ENCODE peak calls at places on chromosomes 4 and X, in ten cellular contexts. B is small intestine; Q is WERI-Rb-1; R is cardiac muscle cell; M is neuronal stem cell; D is GM23248; S is transverse colon; O is fibroblast of lung; Z is CD4-positive, CD25-positive, alpha-beta regulatory T cell; V is ascending aorta. K is an unnamed sample.

GRCh38 chr4:3868146-3868840 is 102.1 kb downstream of the ADRA2C start:
- DNase-seq in B (no peak), Q (peak; percentile 7), R (peak; percentile 58), M (peak; percentile 46), D (peak; percentile 41), S (no peak), O (peak; percentile 11), Z (no peak), V (no peak), K (peak; percentile 88)

GRCh38 chr4:108270466-108271450 is 102.0 kb upstream of the LEF1 start:
- DNase-seq in B (no peak), Q (no peak), R (no peak), M (no peak), D (peak; percentile 27), S (no peak), O (peak; percentile 89), Z (no peak), V (no peak), K (no peak)

GRCh38 chr4:57110635-57111546 is 706 bp upstream of the IGFBP7 start:
- DNase-seq in B (peak; percentile 36), Q (peak; percentile 22), R (peak; percentile 33), M (peak; percentile 62), D (peak; percentile 74), S (peak; percentile 30), O (peak; percentile 81), Z (no peak), V (peak; percentile 82), K (peak; percentile 61)

GRCh38 chr4:151948351-151949016 is 187.7 kb upstream of the GATB start:
- DNase-seq in B (no peak), Q (no peak), R (no peak), M (no peak), D (peak; percentile 91), S (no peak), O (peak; percentile 49), Z (no peak), V (no peak), K (no peak)

GRCh38 chrX:148422531-148422930 is 77.9 kb upstream of the AFF2 start:
- DNase-seq in B (no peak), Q (no peak), R (no peak), M (no peak), D (peak; percentile 18), S (no peak), O (peak; percentile 46), Z (no peak), V (no peak), K (no peak)

GRCh38 chr4:37737456-37737855 is 51.3 kb upstream of the RELL1 start:
- DNase-seq in B (no peak), Q (no peak), R (no peak), M (no peak), D (peak; percentile 81), S (no peak), O (peak; percentile 80), Z (no peak), V (no peak), K (no peak)

GRCh38 chr4:142405021-142405991 is 440.8 kb downstream of the INPP4B start:
- DNase-seq in B (peak; percentile 59), Q (peak; percentile 40), R (peak; percentile 25), M (peak; percentile 15), D (peak; percentile 86), S (peak; percentile 33), O (peak; percentile 81), Z (peak; percentile 58), V (peak; percentile 69), K (no peak)

GRCh38 chrX:23332101-23332887 is 2.4 kb upstream of the PTCHD1 start:
- DNase-seq in B (no peak), Q (no peak), R (peak; percentile 21), M (no peak), D (no peak), S (peak; percentile 7), O (no peak), Z (no peak), V (no peak), K (peak; percentile 69)

GRCh38 chr4:141705747-141706377 is 69.5 kb downstream of the IL15 start:
- DNase-seq in B (peak; percentile 7), Q (no peak), R (no peak), M (no peak), D (no peak), S (no peak), O (peak; percentile 17), Z (no peak), V (no peak), K (no peak)

GRCh38 chrX:10012776-10013175 is 45.6 kb downstream of the CLDN34 start:
- DNase-seq in B (no peak), Q (no peak), R (no peak), M (no peak), D (no peak), S (no peak), O (no peak), Z (no peak), V (no peak), K (no peak)
- H3K36me3 ChIP-seq in B (no peaks in the 10 kb centered on the region), Q (no peaks in the 10 kb centered on the region), R (no peaks in the 10 kb centered on the region), M (no peaks in the 10 kb centered on the region), D (no peaks in the 10 kb centered on the region), S (no peaks in the 10 kb centered on the region), O (no peaks in the 10 kb centered on the region), Z (no peaks in the 10 kb centered on the region), V (no peaks in the 10 kb centered on the region), K (no peaks in the 10 kb centered on the region)

DNA sequence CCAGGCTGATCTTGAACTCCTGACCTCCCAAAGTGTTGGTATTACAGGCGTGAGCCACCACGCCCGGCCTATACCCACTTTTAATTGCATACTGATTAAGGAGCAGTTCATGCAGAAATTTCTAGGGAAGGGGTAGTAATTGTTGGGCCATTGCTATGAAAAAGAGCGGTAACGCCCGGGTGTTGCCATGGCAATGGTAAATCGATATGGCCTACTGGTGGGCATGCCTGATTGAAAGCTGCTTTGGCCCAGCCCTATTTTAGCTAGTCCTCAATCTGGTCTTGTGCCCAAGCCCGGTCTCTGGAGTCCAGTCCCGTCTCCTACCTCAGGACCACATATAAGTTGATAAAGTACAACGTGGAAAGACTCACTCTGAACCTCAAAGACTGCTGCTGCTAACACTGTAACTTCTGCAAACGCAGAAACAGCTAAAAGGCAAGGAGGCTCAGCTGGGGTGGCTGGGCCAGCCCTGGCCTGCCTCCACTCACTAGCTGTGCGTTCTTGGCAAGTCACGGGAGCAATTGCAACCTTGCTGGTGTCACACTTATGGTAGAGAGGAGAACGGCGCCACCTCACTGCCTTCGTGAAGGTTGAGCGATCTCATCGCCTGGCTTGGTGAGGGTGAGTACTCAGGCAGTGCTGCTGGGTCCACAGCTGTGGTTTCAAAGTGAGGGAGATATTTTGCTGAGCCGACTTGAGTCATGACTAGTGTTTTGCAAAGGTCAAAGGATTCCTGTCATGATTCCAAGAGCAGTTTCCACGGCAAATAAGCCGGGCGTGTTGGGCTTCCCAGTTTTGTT is 57.0 kb upstream of the GRPEL1 start:
- DNase-seq in B (peak; percentile 18), Q (no peak), R (no peak), M (no peak), D (peak; percentile 96), S (peak; percentile 40), O (peak; percentile 96), Z (no peak), V (peak; percentile 73), K (no peak)
- H3K4me3 ChIP-seq in B (no peak overlapping the region), Q (no peak overlapping the region), R (no peak overlapping the region), M (no peak overlapping the region), D (no peak overlapping the region), S (no peak overlapping the region), O (no peak overlapping the region), Z (no peak overlapping the region), V (no peak overlapping the region), K (no peak overlapping the region)

DNA sequence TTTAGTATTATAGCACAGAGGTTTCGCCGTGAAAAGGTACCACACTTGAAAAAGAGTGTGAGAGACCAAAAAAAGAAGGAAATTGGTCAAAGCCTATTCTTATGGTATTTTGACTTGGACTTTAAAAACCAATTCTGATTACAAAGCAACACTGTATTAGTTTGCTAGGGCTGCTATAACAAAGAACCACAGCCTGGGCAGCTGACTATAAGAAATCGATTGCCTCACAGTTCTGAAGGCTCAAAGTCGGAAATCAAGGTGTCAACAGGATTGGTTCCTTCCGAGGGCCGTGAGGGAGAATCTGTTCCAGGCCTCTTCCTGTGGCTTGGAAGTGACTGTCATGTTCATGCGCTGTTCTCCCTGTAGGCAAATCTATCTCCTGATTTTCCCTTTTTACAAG is 17.9 kb downstream of the DAPP1 start:
- DNase-seq in B (no peak), Q (no peak), R (no peak), M (no peak), D (no peak), S (no peak), O (no peak), Z (no peak), V (no peak), K (no peak)
- H3K36me3 ChIP-seq in B (no peaks in the 10 kb centered on the region), Q (no peaks in the 10 kb centered on the region), R (no peaks in the 10 kb centered on the region), M (no peaks in the 10 kb centered on the region), D (no peaks in the 10 kb centered on the region), S (no peaks in the 10 kb centered on the region), O (no peaks in the 10 kb centered on the region), Z (peaks cover 34% of the 10 kb centered on the region), V (no peaks in the 10 kb centered on the region), K (no peaks in the 10 kb centered on the region)

GRCh38 chr4:8202108-8202507 is 3.0 kb downstream of the SH3TC1 start:
- DNase-seq in B (no peak), Q (no peak), R (no peak), M (no peak), D (no peak), S (no peak), O (no peak), Z (no peak), V (no peak), K (no peak)

GRCh38 chr4:8204576-8205227 is 5.6 kb downstream of the SH3TC1 start:
- DNase-seq in B (no peak), Q (no peak), R (no peak), M (no peak), D (no peak), S (no peak), O (no peak), Z (no peak), V (no peak), K (no peak)

GRCh38 chr4:8201341-8201781 is 2.3 kb downstream of the SH3TC1 start:
- DNase-seq in B (no peak), Q (no peak), R (no peak), M (no peak), D (no peak), S (peak; percentile 42), O (no peak), Z (no peak), V (no peak), K (peak; percentile 70)

GRCh38 chr4:8203817-8204216 is 4.7 kb downstream of the SH3TC1 start:
- DNase-seq in B (no peak), Q (no peak), R (no peak), M (no peak), D (no peak), S (no peak), O (no peak), Z (no peak), V (no peak), K (no peak)

DNA sequence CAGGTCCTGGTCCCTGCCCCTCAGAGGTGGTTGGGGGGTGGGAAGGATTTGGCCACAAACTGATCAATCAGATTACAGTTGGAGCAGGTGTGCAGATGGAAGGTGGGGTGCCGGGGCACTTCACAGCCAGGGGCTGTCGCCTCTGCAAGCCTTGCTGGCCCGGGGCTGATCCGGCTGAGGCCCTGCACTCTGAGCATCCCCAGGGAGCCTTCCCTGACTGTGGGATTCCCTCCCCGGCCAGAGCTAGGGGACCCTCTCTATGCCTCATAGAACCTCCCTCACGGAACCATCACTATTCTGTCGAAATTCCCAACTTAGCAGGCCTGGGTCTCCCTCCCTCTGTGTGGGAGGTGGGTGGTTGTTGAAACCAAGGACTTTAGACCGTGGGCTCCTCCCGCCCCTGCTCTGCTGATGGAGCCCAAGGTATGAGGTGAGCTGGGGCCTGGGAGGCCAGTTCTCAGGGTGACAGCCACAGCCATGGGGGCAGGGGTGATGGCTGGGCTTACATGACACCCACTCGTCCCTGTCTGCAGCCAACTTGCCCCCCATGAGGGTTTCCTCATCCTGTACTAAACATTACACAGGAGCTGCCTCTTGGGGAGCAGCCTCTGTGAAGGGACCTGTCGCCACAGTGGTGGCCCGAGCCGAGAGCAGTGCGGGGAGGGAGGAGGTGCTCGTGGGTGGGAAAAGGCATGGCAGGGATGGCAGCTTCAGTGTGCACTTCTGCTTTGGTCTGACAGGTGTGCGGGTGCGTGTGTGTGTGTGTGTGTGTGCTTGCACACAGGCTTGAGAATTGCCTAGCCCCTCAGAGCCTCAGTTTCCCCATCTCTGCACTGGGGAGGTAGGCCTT is 3.7 kb downstream of the SH3TC1 start:
- DNase-seq in B (no peak), Q (no peak), R (no peak), M (no peak), D (no peak), S (no peak), O (no peak), Z (no peak), V (no peak), K (no peak)
- H3K4me3 ChIP-seq in B (no peak overlapping the region), Q (no peak overlapping the region), R (no peak overlapping the region), M (no peak overlapping the region), D (no peak overlapping the region), S (no peak overlapping the region), O (no peak overlapping the region), Z (no peak overlapping the region), V (no peak overlapping the region), K (no peak overlapping the region)

K was measured in H7.